ENCODE peak calls at places on chromosomes 12 and 14, in six cellular contexts. Y is endothelial cell; O is stimulated activated CD4-positive, alpha-beta T cell treated with anti-CD3 and anti-CD28 coated beads, Interleukin-1b, Interleukin-23, amount 100 ng/mL, for 4 hours; K is breast epithelium; P is IMR-90; Z is HT1080. G is an unnamed sample.

GRCh38 chr12:41151789-41152188 is 36.3 kb upstream of the PDZRN4 start:
- DNase-seq in Y (no peak), K (no peak), P (no peak), Z (peak), O (no peak), G (no peak)

GRCh38 chr12:89069431-89069830 is 282.9 kb downstream of the DUSP6 start:
- DNase-seq in Z (no peak), Y (no peak), P (peak), K (no peak), O (no peak), G (no peak)

GRCh38 chr14:47262801-47263200 is 412.6 kb downstream of the MDGA2 start:
- DNase-seq in Z (peak), O (no peak), K (no peak), Y (no peak), P (no peak), G (no peak)

GRCh38 chr12:95605087-95605486 is 53.8 kb upstream of the USP44 start:
- DNase-seq in K (no peak), O (no peak), Z (peak), P (peak), Y (no peak), G (no peak)

GRCh38 chr12:47935196-47935595 is 28.2 kb upstream of the TMEM106C start:
- DNase-seq in Y (no peak), O (no peak), K (no peak), Z (no peak), P (peak), G (peak)

GRCh38 chr12:12898911-12899511 is 7.6 kb downstream of the GPRC5A start:
- DNase-seq in P (no peak), Z (no peak), O (no peak), K (no peak), Y (no peak), G (no peak)

GRCh38 chr12:71107976-71108749 is 49.6 kb downstream of the TSPAN8 start:
- DNase-seq in Z (no peak), K (no peak), O (no peak), P (no peak), Y (no peak), G (no peak)

GRCh38 chr14:77177623-77178185 is 3.9 kb upstream of the TMEM63C start:
- DNase-seq in K (no peak), Y (no peak), P (no peak), Z (no peak), O (no peak), G (no peak)

GRCh38 chr12:104438134-104438533 is 18.6 kb upstream of the CHST11 start:
- DNase-seq in O (no peak), Z (no peak), P (no peak), Y (no peak), K (no peak), G (no peak)

G was measured in BE2C.